ENCODE peak calls at places on chromosome 4, in five cellular contexts. One of them, this sample, is unnamed.

GRCh38 chr4:147090486-147090885 is 144.8 kb upstream of the TTC29 start:
- DNase-seq in fibroblast of lung: no peak
- DNase-seq in ovary: no peak
- DNase-seq in cardiac muscle cell: no peak
- DNase-seq in mammary epithelial cell: no peak
- DNase-seq in this sample: no peak

GRCh38 chr4:88600129-88600849 is 8.0 kb downstream of the HERC3 start:
- DNase-seq in fibroblast of lung: peak; percentile 67
- DNase-seq in ovary: no peak
- DNase-seq in cardiac muscle cell: no peak
- DNase-seq in mammary epithelial cell: peak; percentile 89
- DNase-seq in this sample: no peak

GRCh38 chr4:73230865-73231517 is 27.6 kb downstream of the ANKRD17 start:
- DNase-seq in fibroblast of lung: no peak
- DNase-seq in ovary: no peak
- DNase-seq in cardiac muscle cell: no peak
- DNase-seq in mammary epithelial cell: no peak
- DNase-seq in this sample: no peak

GRCh38 chr4:52713456-52713937 is 37.7 kb downstream of the ERVMER34-1 start:
- DNase-seq in fibroblast of lung: no peak
- DNase-seq in ovary: no peak
- DNase-seq in cardiac muscle cell: peak; percentile 47
- DNase-seq in mammary epithelial cell: no peak
- DNase-seq in this sample: no peak

GRCh38 chr4:122826000-122826595 is 533 bp upstream of the FGF2 start:
- DNase-seq in fibroblast of lung: peak; percentile 69
- DNase-seq in ovary: no peak
- DNase-seq in cardiac muscle cell: no peak
- DNase-seq in mammary epithelial cell: no peak
- DNase-seq in this sample: no peak

GRCh38 chr4:126568652-126569580 is 1063.8 kb upstream of the INTU start:
- DNase-seq in fibroblast of lung: no peak
- DNase-seq in ovary: no peak
- DNase-seq in cardiac muscle cell: no peak
- DNase-seq in mammary epithelial cell: no peak
- DNase-seq in this sample: no peak

GRCh38 chr4:185761352-185762235 is 50.4 kb downstream of the SORBS2 start:
- DNase-seq in fibroblast of lung: peak; percentile 19
- DNase-seq in ovary: no peak
- DNase-seq in cardiac muscle cell: no peak
- DNase-seq in mammary epithelial cell: no peak
- DNase-seq in this sample: no peak

GRCh38 chr4:168917150-168917779 is 92.8 kb downstream of the CBR4 start:
- DNase-seq in fibroblast of lung: peak; percentile 77
- DNase-seq in ovary: no peak
- DNase-seq in cardiac muscle cell: peak; percentile 46
- DNase-seq in mammary epithelial cell: no peak
- DNase-seq in this sample: no peak

GRCh38 chr4:172143605-172144314 is 330.6 kb downstream of the GALNTL6 start:
- DNase-seq in fibroblast of lung: no peak
- DNase-seq in ovary: no peak
- DNase-seq in cardiac muscle cell: no peak
- DNase-seq in mammary epithelial cell: no peak
- DNase-seq in this sample: no peak

GRCh38 chr4:109079177-109079576 is 223.3 kb downstream of the COL25A1 start:
- DNase-seq in fibroblast of lung: peak; percentile 68
- DNase-seq in ovary: no peak
- DNase-seq in cardiac muscle cell: no peak
- DNase-seq in mammary epithelial cell: no peak
- DNase-seq in this sample: no peak

GRCh38 chr4:121675715-121676114 is 21.1 kb downstream of the ANXA5 start:
- DNase-seq in fibroblast of lung: peak; percentile 47
- DNase-seq in ovary: no peak
- DNase-seq in cardiac muscle cell: peak; percentile 24
- DNase-seq in mammary epithelial cell: no peak
- DNase-seq in this sample: no peak

GRCh38 chr4:176406736-176407135 is 87.0 kb downstream of the SPCS3 start:
- DNase-seq in fibroblast of lung: peak; percentile 48
- DNase-seq in ovary: no peak
- DNase-seq in cardiac muscle cell: no peak
- DNase-seq in mammary epithelial cell: no peak
- DNase-seq in this sample: no peak

GRCh38 chr4:184399505-184399893 is 74.9 kb downstream of the IRF2 start:
- DNase-seq in fibroblast of lung: no peak
- DNase-seq in ovary: no peak
- DNase-seq in cardiac muscle cell: no peak
- DNase-seq in mammary epithelial cell: no peak
- DNase-seq in this sample: no peak

GRCh38 chr4:121154103-121154515 is 10.0 kb downstream of the TNIP3 start:
- DNase-seq in fibroblast of lung: no peak
- DNase-seq in ovary: no peak
- DNase-seq in cardiac muscle cell: no peak
- DNase-seq in mammary epithelial cell: no peak
- DNase-seq in this sample: peak; percentile 85

GRCh38 chr4:120749445-120750151 is 172.9 kb downstream of the PRDM5 start:
- DNase-seq in fibroblast of lung: no peak
- DNase-seq in ovary: no peak
- DNase-seq in cardiac muscle cell: no peak
- DNase-seq in mammary epithelial cell: no peak
- DNase-seq in this sample: no peak

GRCh38 chr4:99144070-99144469 is at the start of gene ADH4:
- DNase-seq in fibroblast of lung: peak; percentile 23
- DNase-seq in ovary: no peak
- DNase-seq in cardiac muscle cell: no peak
- DNase-seq in mammary epithelial cell: peak; percentile 35
- DNase-seq in this sample: no peak

GRCh38 chr4:12884846-12885796 is 599.0 kb downstream of the RAB28 start:
- DNase-seq in fibroblast of lung: no peak
- DNase-seq in ovary: no peak
- DNase-seq in cardiac muscle cell: no peak
- DNase-seq in mammary epithelial cell: no peak
- DNase-seq in this sample: no peak

GRCh38 chr4:6563935-6564645 is 10.9 kb upstream of the MAN2B2 start:
- DNase-seq in fibroblast of lung: no peak
- DNase-seq in ovary: no peak
- DNase-seq in cardiac muscle cell: no peak
- DNase-seq in mammary epithelial cell: no peak
- DNase-seq in this sample: no peak

GRCh38 chr4:6561173-6561516 is 13.8 kb upstream of the MAN2B2 start:
- DNase-seq in fibroblast of lung: peak; percentile 21
- DNase-seq in ovary: no peak
- DNase-seq in cardiac muscle cell: no peak
- DNase-seq in mammary epithelial cell: no peak
- DNase-seq in this sample: no peak

GRCh38 chr4:6561706-6562371 is 13.2 kb upstream of the MAN2B2 start:
- DNase-seq in fibroblast of lung: peak; percentile 4
- DNase-seq in ovary: no peak
- DNase-seq in cardiac muscle cell: no peak
- DNase-seq in mammary epithelial cell: no peak
- DNase-seq in this sample: no peak

GRCh38 chr4:6560416-6561172 is 14.4 kb upstream of the MAN2B2 start:
- DNase-seq in fibroblast of lung: peak; percentile 39
- DNase-seq in ovary: no peak
- DNase-seq in cardiac muscle cell: no peak
- DNase-seq in mammary epithelial cell: no peak
- DNase-seq in this sample: no peak

DNA sequence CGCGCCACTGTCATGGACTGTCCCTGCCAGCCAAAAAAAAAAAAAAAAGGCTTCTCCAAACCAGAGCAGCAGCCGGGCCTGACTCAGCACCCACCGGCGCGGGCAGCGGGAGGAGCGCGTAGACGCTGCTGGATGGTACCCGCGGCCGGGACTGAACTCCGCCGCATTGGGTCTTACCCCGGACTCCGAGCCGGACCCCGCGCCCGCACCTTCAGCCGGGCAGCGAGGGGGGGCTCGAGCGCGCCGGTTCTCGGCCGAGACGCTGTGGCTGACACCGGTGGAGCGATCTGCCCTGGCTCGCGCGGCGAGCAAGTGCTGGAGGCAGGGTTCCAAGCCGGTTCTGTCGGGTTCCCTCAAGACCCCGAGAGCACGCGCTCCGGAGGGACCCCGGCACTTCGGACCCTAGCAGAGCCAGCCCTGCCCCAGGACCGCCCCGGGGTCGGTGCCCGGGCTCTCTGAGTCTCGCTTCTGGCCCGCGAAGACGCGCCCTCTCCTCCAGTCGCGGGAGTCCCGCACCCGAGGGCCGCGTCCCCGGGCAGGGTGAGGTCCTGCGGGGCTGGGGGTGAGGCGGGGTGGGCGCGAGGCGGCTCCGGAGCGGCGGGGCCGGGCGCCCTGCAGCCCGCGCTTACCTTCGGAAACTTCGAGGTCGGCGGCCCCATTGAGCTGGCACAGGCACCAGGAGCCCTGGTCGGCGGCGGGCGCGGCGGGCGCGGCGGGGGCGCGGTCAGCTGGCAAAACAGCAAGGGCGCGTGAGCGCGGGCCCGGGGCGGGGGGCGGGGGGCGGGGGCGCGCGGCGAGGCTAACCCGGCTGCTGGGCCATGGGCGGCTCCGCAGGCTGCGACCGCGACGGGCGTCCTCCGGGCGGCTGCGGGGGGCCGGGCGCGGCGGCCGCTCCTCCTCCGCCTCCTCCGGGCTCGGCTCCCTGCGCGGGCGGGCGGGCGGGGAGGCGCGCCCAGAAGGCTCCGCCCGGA is 11.8 kb upstream of the MAN2B2 start:
- DNase-seq in fibroblast of lung: peak; percentile 8
- DNase-seq in ovary: no peak
- DNase-seq in cardiac muscle cell: peak; percentile 40
- DNase-seq in mammary epithelial cell: peak; percentile 28
- DNase-seq in this sample: no peak
- H3K4me3 ChIP-seq in fibroblast of lung: no peak overlapping the region
- H3K4me3 ChIP-seq in ovary: peak overlapping the region; percentile 32
- H3K4me3 ChIP-seq in cardiac muscle cell: peak overlapping the region; percentile 12
- H3K4me3 ChIP-seq in mammary epithelial cell: no peak overlapping the region
- H3K4me3 ChIP-seq in this sample: no peak overlapping the region

GRCh38 chr4:8185930-8186329 is 13.2 kb upstream of the SH3TC1 start:
- DNase-seq in fibroblast of lung: no peak
- DNase-seq in ovary: no peak
- DNase-seq in cardiac muscle cell: no peak
- DNase-seq in mammary epithelial cell: no peak
- DNase-seq in this sample: no peak
- H3K4me1 ChIP-seq in fibroblast of lung: peaks cover 33% of the 10 kb centered on the region
- H3K4me1 ChIP-seq in ovary: peaks cover under 1% of the 10 kb centered on the region
- H3K4me1 ChIP-seq in cardiac muscle cell: peaks cover 9% of the 10 kb centered on the region
- H3K4me1 ChIP-seq in mammary epithelial cell: peaks cover 67% of the 10 kb centered on the region
- H3K4me1 ChIP-seq in this sample: no peaks in the 10 kb centered on the region

GRCh38 chr4:1041936-1042330 is 30.5 kb downstream of the FGFRL1 start:
- DNase-seq in fibroblast of lung: no peak
- DNase-seq in ovary: peak; percentile 51
- DNase-seq in cardiac muscle cell: no peak
- DNase-seq in mammary epithelial cell: no peak
- DNase-seq in this sample: no peak
- H3K27ac ChIP-seq in fibroblast of lung: no peak overlapping the region
- H3K27ac ChIP-seq in ovary: no peak overlapping the region
- H3K27ac ChIP-seq in cardiac muscle cell: no peak overlapping the region
- H3K27ac ChIP-seq in mammary epithelial cell: no peak overlapping the region
- H3K27ac ChIP-seq in this sample: no peak overlapping the region

GRCh38 chr4:60926624-60927023 is 273.5 kb upstream of the ADGRL3 start:
- DNase-seq in fibroblast of lung: no peak
- DNase-seq in ovary: no peak
- DNase-seq in cardiac muscle cell: no peak
- DNase-seq in mammary epithelial cell: no peak
- DNase-seq in this sample: no peak

DNA sequence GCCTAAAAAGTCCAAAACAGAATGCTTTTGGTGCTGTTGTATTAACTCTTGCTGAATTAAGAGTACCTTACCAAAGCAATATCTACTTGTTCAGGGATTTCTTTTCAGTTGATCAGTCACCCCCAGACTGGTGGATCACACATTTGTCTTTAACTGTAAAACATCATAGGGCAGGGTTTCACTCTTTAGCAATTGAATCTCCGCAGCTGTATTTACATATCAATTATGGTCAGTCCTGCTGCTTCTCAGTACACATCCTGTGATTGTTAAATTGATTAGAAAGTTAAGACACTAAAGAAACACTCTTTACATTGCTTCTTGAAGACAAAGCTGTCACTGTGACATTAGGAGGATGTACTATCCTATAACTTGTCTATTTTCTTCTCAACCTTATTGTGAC is 277.1 kb upstream of the ADGRL3 start:
- DNase-seq in fibroblast of lung: no peak
- DNase-seq in ovary: no peak
- DNase-seq in cardiac muscle cell: no peak
- DNase-seq in mammary epithelial cell: no peak
- DNase-seq in this sample: no peak
- H3K4me3 ChIP-seq in fibroblast of lung: no peak overlapping the region
- H3K4me3 ChIP-seq in ovary: no peak overlapping the region
- H3K4me3 ChIP-seq in cardiac muscle cell: no peak overlapping the region
- H3K4me3 ChIP-seq in mammary epithelial cell: no peak overlapping the region
- H3K4me3 ChIP-seq in this sample: no peak overlapping the region

DNA sequence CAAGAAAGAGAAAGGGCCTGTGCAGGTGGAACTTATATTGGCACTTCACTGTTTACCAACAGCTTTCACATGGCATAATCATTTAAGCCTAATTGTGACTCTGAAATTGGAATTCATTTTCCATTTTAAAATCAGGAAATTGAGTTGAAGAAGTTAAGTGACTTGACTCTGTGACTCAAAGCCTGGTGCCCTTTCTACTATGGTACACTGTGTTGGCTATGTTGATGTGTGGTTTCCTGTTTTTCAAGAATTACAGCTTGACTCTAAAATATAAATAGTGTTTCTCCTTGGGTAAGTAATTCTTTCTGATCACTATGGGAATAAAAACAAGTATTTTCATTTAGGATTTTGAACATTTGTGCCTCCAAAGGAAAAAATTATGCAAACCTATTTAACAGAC is 4.3 kb downstream of the AFF1 start:
- DNase-seq in fibroblast of lung: no peak
- DNase-seq in ovary: no peak
- DNase-seq in cardiac muscle cell: no peak
- DNase-seq in mammary epithelial cell: no peak
- DNase-seq in this sample: no peak
- H3K4me1 ChIP-seq in fibroblast of lung: peaks cover 2% of the 10 kb centered on the region
- H3K4me1 ChIP-seq in ovary: no peaks in the 10 kb centered on the region
- H3K4me1 ChIP-seq in cardiac muscle cell: peaks cover 12% of the 10 kb centered on the region
- H3K4me1 ChIP-seq in mammary epithelial cell: peaks cover 16% of the 10 kb centered on the region
- H3K4me1 ChIP-seq in this sample: peaks cover 24% of the 10 kb centered on the region

DNA sequence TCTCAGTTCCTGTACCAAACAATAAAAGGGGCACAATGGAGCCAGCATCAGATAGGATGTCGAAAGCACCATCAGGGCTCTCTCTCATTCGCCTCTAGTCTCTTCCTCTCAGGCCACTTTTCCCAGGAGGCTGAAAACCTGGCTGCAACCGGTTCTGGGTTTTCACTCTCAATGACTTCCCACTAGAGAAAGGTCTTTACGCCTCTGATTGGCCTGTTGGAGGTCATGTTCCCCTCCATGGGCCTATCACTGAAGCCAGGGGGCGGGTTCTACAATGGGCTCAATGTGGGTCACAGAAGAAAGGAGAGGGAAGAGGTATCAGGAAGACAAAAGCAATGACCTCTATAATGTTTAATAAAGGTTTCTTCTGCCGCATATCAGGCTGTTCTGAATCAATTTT is 29.3 kb downstream of the ZNF827 start:
- DNase-seq in fibroblast of lung: no peak
- DNase-seq in ovary: peak; percentile 77
- DNase-seq in cardiac muscle cell: peak; percentile 64
- DNase-seq in mammary epithelial cell: peak; percentile 39
- DNase-seq in this sample: no peak
- H3K27ac ChIP-seq in fibroblast of lung: no peak overlapping the region
- H3K27ac ChIP-seq in ovary: no peak overlapping the region
- H3K27ac ChIP-seq in cardiac muscle cell: peak overlapping the region; percentile 52
- H3K27ac ChIP-seq in mammary epithelial cell: no peak overlapping the region
- H3K27ac ChIP-seq in this sample: no peak overlapping the region